ENCODE peak calls at places on chromosomes 3 and 15, in seven cellular contexts. J is fibroblast of villous mesenchyme, S is fibroblast of lung, L is uterus, N is left ventricle myocardium inferior, I is cardiac fibroblast, A is islet precursor cell. Y is an unnamed sample.

GRCh38 chr15:35740761-35741160 is 194.8 kb upstream of the DPH6 start:
- DNase-seq in N (no peak), L (no peak), S (peak), J (peak), I (peak), A (no peak), Y (no peak)

GRCh38 chr3:44833394-44833793 is 28.3 kb upstream of the TMEM42 start:
- DNase-seq in L (no peak), J (no peak), N (peak), A (no peak), S (no peak), I (peak), Y (no peak)

GRCh38 chr3:110243081-110243480 is 828.5 kb upstream of the NECTIN3 start:
- DNase-seq in S (peak), I (peak), J (peak), N (no peak), A (no peak), L (no peak), Y (no peak)

GRCh38 chr3:157030712-157031111 is 129.2 kb downstream of the CCNL1 start:
- DNase-seq in L (no peak), A (no peak), I (no peak), S (peak), N (no peak), J (no peak), Y (no peak)

GRCh38 chr3:47571391-47572165 is 7.1 kb downstream of the CSPG5 start:
- DNase-seq in S (no peak), N (no peak), I (no peak), L (no peak), A (no peak), J (no peak), Y (no peak)

GRCh38 chr3:136802481-136802996 is 16.4 kb upstream of the SLC35G2 start:
- DNase-seq in S (peak), N (no peak), J (no peak), A (peak), L (peak), I (peak), Y (no peak)

GRCh38 chr3:25587526-25587925 is 77.2 kb downstream of the TOP2B start:
- DNase-seq in S (no peak), L (no peak), I (peak), A (peak), J (peak), N (no peak), Y (no peak)

GRCh38 chr3:64244011-64244942 is 19.0 kb upstream of the PRICKLE2 start:
- DNase-seq in I (no peak), L (no peak), A (no peak), J (no peak), S (no peak), N (no peak), Y (no peak)

GRCh38 chr3:62940763-62941632 is 65.8 kb upstream of the CADPS start:
- DNase-seq in N (no peak), I (no peak), L (no peak), A (no peak), J (peak), S (peak), Y (no peak)

GRCh38 chr15:78909791-78910228 is 35.0 kb downstream of the CTSH start:
- DNase-seq in N (no peak), L (no peak), J (peak), A (no peak), S (peak), I (peak), Y (no peak)

GRCh38 chr3:156304406-156304805 is 184.0 kb downstream of the KCNAB1 start:
- DNase-seq in A (no peak), I (peak), N (no peak), J (no peak), L (no peak), S (peak), Y (no peak)

GRCh38 chr3:15460891-15461524 is 33.6 kb downstream of the EAF1 start:
- DNase-seq in N (no peak), L (no peak), J (no peak), I (no peak), A (no peak), S (no peak), Y (no peak)

GRCh38 chr15:70604671-70605070 is 158.7 kb downstream of the UACA start:
- DNase-seq in A (peak), S (peak), I (peak), N (no peak), J (peak), L (no peak), Y (no peak)

GRCh38 chr3:67692621-67693020 is 38.2 kb upstream of the SUCLG2 start:
- DNase-seq in I (peak), S (peak), J (peak), L (no peak), N (no peak), A (peak), Y (no peak)

GRCh38 chr3:47636225-47636624 is 57.6 kb upstream of the CSPG5 start:
- DNase-seq in N (no peak), L (no peak), J (no peak), I (no peak), A (no peak), S (peak), Y (no peak)

GRCh38 chr15:80856809-80857377 is 77.7 kb downstream of the CEMIP start:
- DNase-seq in A (no peak), I (peak), J (no peak), N (peak), L (peak), S (peak), Y (peak)